ENCODE peak calls at places on chromosomes 5 and 9, in ten cellular contexts. O is CD8-positive, alpha-beta T cell; A is sigmoid colon; B is tibial nerve; I is heart right ventricle; Y is psoas muscle; P is GM23338; J is Karpas-422; H is A549; U is IMR-90. C is an unnamed sample.

GRCh38 chr5:123496892-123497291 is 15.1 kb upstream of the CSNK1G3 start:
- DNase-seq in O (no peak), A (no peak), B (no peak), I (no peak), Y (no peak), P (no peak), J (no peak), H (no peak), U (peak), C (no peak)

GRCh38 chr9:91474656-91475055 is 51.0 kb upstream of the NFIL3 start:
- DNase-seq in O (no peak), A (no peak), B (no peak), I (no peak), Y (no peak), P (no peak), J (no peak), H (no peak), U (peak), C (no peak)

GRCh38 chr5:172065431-172066065 is 59.1 kb upstream of the FBXW11 start:
- DNase-seq in O (no peak), A (no peak), B (no peak), I (no peak), Y (no peak), P (no peak), J (no peak), H (no peak), U (peak), C (no peak)

GRCh38 chr5:167565555-167565954 is 725.9 kb upstream of the WWC1 start:
- DNase-seq in O (no peak), A (no peak), B (no peak), I (no peak), Y (no peak), P (peak), J (peak), H (peak), U (peak), C (no peak)

GRCh38 chr9:98781588-98782383 is 14.6 kb downstream of the ANKS6 start:
- DNase-seq in O (no peak), A (no peak), B (no peak), I (no peak), Y (no peak), P (no peak), J (no peak), H (peak), U (no peak), C (no peak)

GRCh38 chr5:108720416-108720815 is 27.3 kb upstream of the FER start:
- DNase-seq in O (no peak), A (no peak), B (no peak), I (no peak), Y (no peak), P (no peak), J (no peak), H (no peak), U (peak), C (no peak)

GRCh38 chr9:12720551-12720950 is 27.4 kb downstream of the TYRP1 start:
- DNase-seq in O (no peak), A (no peak), B (no peak), I (no peak), Y (no peak), P (no peak), J (no peak), H (no peak), U (no peak), C (no peak)

GRCh38 chr5:159923008-159923407 is 6.7 kb downstream of the ADRA1B start:
- DNase-seq in O (no peak), A (no peak), B (no peak), I (no peak), Y (no peak), P (no peak), J (no peak), H (no peak), U (no peak), C (no peak)

GRCh38 chr5:171635846-171636245 is 149.8 kb upstream of the SMIM23 start:
- DNase-seq in O (no peak), A (no peak), B (no peak), I (no peak), Y (no peak), P (no peak), J (no peak), H (no peak), U (no peak), C (no peak)

GRCh38 chr5:162852145-162852544 is 585.2 kb upstream of the CCNG1 start:
- DNase-seq in O (no peak), A (no peak), B (no peak), I (no peak), Y (no peak), P (peak), J (no peak), H (no peak), U (no peak), C (no peak)

GRCh38 chr9:136864996-136865767 is 926 bp downstream of the EDF1 start:
- DNase-seq in O (no peak), A (no peak), B (no peak), I (no peak), Y (no peak), P (no peak), J (no peak), H (no peak), U (no peak), C (no peak)

GRCh38 chr9:98539954-98540353 is 168.8 kb downstream of the GABBR2 start:
- DNase-seq in O (no peak), A (no peak), B (no peak), I (no peak), Y (no peak), P (no peak), J (no peak), H (no peak), U (peak), C (no peak)

GRCh38 chr9:99023831-99024230 is 80.1 kb downstream of the COL15A1 start:
- DNase-seq in O (no peak), A (no peak), B (peak), I (no peak), Y (peak), P (no peak), J (peak), H (no peak), U (peak), C (no peak)

GRCh38 chr5:8828596-8829321 is 717.1 kb downstream of the SEMA5A start:
- DNase-seq in O (no peak), A (no peak), B (no peak), I (no peak), Y (no peak), P (no peak), J (no peak), H (no peak), U (peak), C (no peak)

GRCh38 chr9:77218612-77219011 is 41.3 kb downstream of the VPS13A start:
- DNase-seq in O (no peak), A (no peak), B (no peak), I (no peak), Y (no peak), P (no peak), J (no peak), H (no peak), U (peak), C (no peak)

GRCh38 chr5:112374356-112374755 is 44.7 kb downstream of the EPB41L4A start:
- DNase-seq in O (no peak), A (no peak), B (no peak), I (no peak), Y (no peak), P (no peak), J (no peak), H (peak), U (no peak), C (no peak)

GRCh38 chr5:175195698-175196656 is 248.0 kb downstream of the DRD1 start:
- DNase-seq in O (no peak), A (no peak), B (no peak), I (no peak), Y (no peak), P (peak), J (no peak), H (peak), U (peak), C (no peak)

GRCh38 chr5:141618030-141618803 is 583 bp downstream of the DIAPH1 start:
- DNase-seq in O (peak), A (no peak), B (no peak), I (peak), Y (peak), P (peak), J (peak), H (peak), U (peak), C (peak)

GRCh38 chr5:141172381-141173204 is at the start of gene PCDHB7:
- DNase-seq in O (no peak), A (no peak), B (no peak), I (peak), Y (no peak), P (peak), J (peak), H (peak), U (peak), C (no peak)

GRCh38 chr9:77149879-77150278 is 27.5 kb upstream of the VPS13A start:
- DNase-seq in O (no peak), A (no peak), B (no peak), I (no peak), Y (no peak), P (peak), J (no peak), H (no peak), U (no peak), C (no peak)

GRCh38 chr5:129096382-129096991 is 1.9 kb downstream of the ISOC1 start:
- DNase-seq in O (no peak), A (no peak), B (no peak), I (no peak), Y (no peak), P (peak), J (no peak), H (peak), U (no peak), C (no peak)

GRCh38 chr9:137095664-137096517 is 9.1 kb downstream of the MAN1B1 start:
- DNase-seq in O (peak), A (no peak), B (no peak), I (no peak), Y (no peak), P (peak), J (peak), H (no peak), U (no peak), C (peak)

GRCh38 chr5:168057905-168058304 is 233.5 kb upstream of the WWC1 start:
- DNase-seq in O (no peak), A (no peak), B (no peak), I (no peak), Y (no peak), P (peak), J (no peak), H (peak), U (no peak), C (no peak)

GRCh38 chr5:1553642-1554409 is 30.1 kb upstream of the LPCAT1 start:
- DNase-seq in O (no peak), A (peak), B (no peak), I (no peak), Y (no peak), P (no peak), J (no peak), H (no peak), U (no peak), C (no peak)

GRCh38 chr9:83034587-83034986 is 28.4 kb downstream of the RASEF start:
- DNase-seq in O (no peak), A (no peak), B (no peak), I (no peak), Y (no peak), P (no peak), J (no peak), H (peak), U (peak), C (no peak)

GRCh38 chr9:130833324-130833990 is 1.6 kb upstream of the ABL1 start:
- DNase-seq in O (no peak), A (no peak), B (no peak), I (no peak), Y (no peak), P (no peak), J (no peak), H (no peak), U (peak), C (no peak)

GRCh38 chr5:145978672-145979071 is 42.3 kb downstream of the SH3RF2 start:
- DNase-seq in O (no peak), A (no peak), B (no peak), I (peak), Y (no peak), P (no peak), J (no peak), H (peak), U (no peak), C (no peak)

GRCh38 chr9:137066096-137066861 is 4.1 kb downstream of the SAPCD2 start:
- DNase-seq in O (no peak), A (no peak), B (no peak), I (no peak), Y (no peak), P (no peak), J (no peak), H (no peak), U (no peak), C (no peak)

GRCh38 chr5:8060235-8061139 is 191.5 kb downstream of the MTRR start:
- DNase-seq in O (no peak), A (no peak), B (no peak), I (no peak), Y (no peak), P (peak), J (no peak), H (no peak), U (no peak), C (no peak)

GRCh38 chr9:21559402-21560280 is 77.5 kb upstream of the IFNE start:
- DNase-seq in O (peak), A (peak), B (no peak), I (no peak), Y (peak), P (peak), J (no peak), H (peak), U (peak), C (peak)

GRCh38 chr9:107539427-107540154 is 50.0 kb upstream of the KLF4 start:
- DNase-seq in O (no peak), A (peak), B (peak), I (no peak), Y (peak), P (peak), J (no peak), H (no peak), U (no peak), C (no peak)

GRCh38 chr5:173721259-173722232 is 105.1 kb upstream of the BOD1 start:
- DNase-seq in O (no peak), A (no peak), B (no peak), I (no peak), Y (no peak), P (no peak), J (no peak), H (no peak), U (no peak), C (no peak)

GRCh38 chr5:1681955-1682354 is 117.7 kb downstream of the MRPL36 start:
- DNase-seq in O (no peak), A (no peak), B (no peak), I (no peak), Y (no peak), P (no peak), J (no peak), H (no peak), U (no peak), C (no peak)

GRCh38 chr9:113887436-113887835 is 11.3 kb downstream of the ZNF618 start:
- DNase-seq in O (no peak), A (no peak), B (no peak), I (no peak), Y (no peak), P (no peak), J (no peak), H (no peak), U (no peak), C (no peak)

GRCh38 chr5:174571662-174572397 is 152.6 kb upstream of the MSX2 start:
- DNase-seq in O (no peak), A (peak), B (peak), I (peak), Y (no peak), P (peak), J (peak), H (peak), U (peak), C (no peak)

GRCh38 chr9:74331607-74332006 is 165.5 kb upstream of the RORB start:
- DNase-seq in O (no peak), A (no peak), B (no peak), I (no peak), Y (no peak), P (no peak), J (no peak), H (no peak), U (no peak), C (no peak)

GRCh38 chr9:74330487-74331214 is 166.5 kb upstream of the RORB start:
- DNase-seq in O (no peak), A (no peak), B (no peak), I (no peak), Y (no peak), P (no peak), J (no peak), H (no peak), U (no peak), C (no peak)

GRCh38 chr9:74336161-74336560 is 161.0 kb upstream of the RORB start:
- DNase-seq in O (no peak), A (no peak), B (no peak), I (no peak), Y (no peak), P (no peak), J (no peak), H (no peak), U (no peak), C (no peak)

GRCh38 chr9:74333633-74334032 is 163.5 kb upstream of the RORB start:
- DNase-seq in O (no peak), A (no peak), B (no peak), I (no peak), Y (no peak), P (no peak), J (no peak), H (no peak), U (no peak), C (no peak)

GRCh38 chr9:74334308-74334707 is 162.8 kb upstream of the RORB start:
- DNase-seq in O (no peak), A (no peak), B (no peak), I (no peak), Y (no peak), P (no peak), J (no peak), H (no peak), U (no peak), C (no peak)
- H3K4me3 ChIP-seq in O (no peak), A (no peak), B (no peak), I (no peak), Y (no peak), P (no peak), J (no peak), H (no peak), U (no peak), C (no peak)

GRCh38 chr9:14311940-14312572 is 1.9 kb downstream of the NFIB start:
- DNase-seq in O (no peak), A (no peak), B (no peak), I (no peak), Y (no peak), P (no peak), J (no peak), H (no peak), U (no peak), C (no peak)
- H3K27ac ChIP-seq in O (no peak), A (peak), B (peak), I (peak), Y (peak), P (no peak), J (no peak), H (peak), U (no peak), C (no peak)

GRCh38 chr9:34458013-34458966 is at the start of the genes DNAI1 and FAM219A:
- DNase-seq in O (peak), A (peak), B (peak), I (peak), Y (peak), P (peak), J (peak), H (peak), U (peak), C (peak)

GRCh38 chr9:34458967-34459355 is 356 bp downstream of the DNAI1 start:
- DNase-seq in O (no peak), A (peak), B (no peak), I (no peak), Y (no peak), P (peak), J (no peak), H (no peak), U (no peak), C (no peak)

GRCh38 chr9:34459941-34460340 is 1.3 kb downstream of the DNAI1 start:
- DNase-seq in O (no peak), A (no peak), B (no peak), I (no peak), Y (no peak), P (no peak), J (no peak), H (no peak), U (peak), C (no peak)

GRCh38 chr9:34457266-34458012 is 931 bp downstream of the FAM219A start:
- DNase-seq in O (peak), A (peak), B (peak), I (peak), Y (peak), P (peak), J (peak), H (peak), U (peak), C (peak)

GRCh38 chr9:34459356-34459755 is 751 bp downstream of the DNAI1 start:
- DNase-seq in O (no peak), A (no peak), B (no peak), I (no peak), Y (no peak), P (no peak), J (no peak), H (no peak), U (no peak), C (no peak)
- H3K4me3 ChIP-seq in O (no peak), A (no peak), B (no peak), I (no peak), Y (no peak), P (peak), J (no peak), H (no peak), U (no peak), C (no peak)

GRCh38 chr9:134473353-134474057 is 147.2 kb downstream of the RXRA start:
- DNase-seq in O (no peak), A (no peak), B (no peak), I (no peak), Y (no peak), P (no peak), J (no peak), H (no peak), U (no peak), C (no peak)

GRCh38 chr9:134474058-134474370 is 147.8 kb downstream of the RXRA start:
- DNase-seq in O (no peak), A (no peak), B (no peak), I (peak), Y (peak), P (no peak), J (no peak), H (no peak), U (peak), C (no peak)

GRCh38 chr9:134476256-134476941 is 150.1 kb downstream of the RXRA start:
- DNase-seq in O (no peak), A (no peak), B (no peak), I (no peak), Y (peak), P (no peak), J (no peak), H (no peak), U (no peak), C (no peak)

GRCh38 chr9:134475051-134475790 is 149.0 kb downstream of the RXRA start:
- DNase-seq in O (peak), A (peak), B (peak), I (peak), Y (peak), P (no peak), J (no peak), H (peak), U (peak), C (no peak)

GRCh38 chr9:134474656-134475050 is 148.4 kb downstream of the RXRA start:
- DNase-seq in O (no peak), A (no peak), B (no peak), I (no peak), Y (peak), P (no peak), J (no peak), H (no peak), U (no peak), C (peak)
- H3K27ac ChIP-seq in O (peak), A (peak), B (no peak), I (peak), Y (peak), P (no peak), J (no peak), H (peak), U (peak), C (no peak)

GRCh38 chr5:116361979-116362577 is 212.5 kb downstream of the SEMA6A start:
- DNase-seq in O (no peak), A (no peak), B (no peak), I (no peak), Y (no peak), P (no peak), J (no peak), H (no peak), U (no peak), C (no peak)
- H3K4me3 ChIP-seq in O (no peak), A (peak), B (peak), I (peak), Y (peak), P (peak), J (no peak), H (no peak), U (no peak), C (no peak)

DNA sequence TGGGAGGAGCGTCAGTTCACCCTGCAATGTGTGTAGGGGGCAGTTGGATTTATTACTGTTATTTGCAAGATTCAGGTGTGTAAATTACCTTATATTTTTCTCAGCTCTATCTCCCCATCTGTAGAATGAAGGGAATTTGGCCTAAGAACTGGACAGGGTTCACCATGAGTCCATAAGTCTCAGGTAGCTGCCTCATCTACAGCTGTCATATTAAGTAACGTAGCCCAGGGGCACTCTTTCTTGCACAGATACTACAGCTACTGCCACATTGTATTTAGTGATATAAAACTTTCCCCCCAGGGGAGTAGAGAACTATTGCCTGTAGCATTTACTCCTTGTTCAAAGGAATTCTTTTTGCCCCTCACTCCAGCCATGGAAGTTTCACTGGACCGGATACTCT is 301.4 kb upstream of the ZNF608 start:
- DNase-seq in O (no peak), A (no peak), B (no peak), I (no peak), Y (no peak), P (no peak), J (no peak), H (no peak), U (no peak), C (no peak)
- H3K27ac ChIP-seq in O (no peak), A (no peak), B (no peak), I (no peak), Y (no peak), P (no peak), J (no peak), H (no peak), U (no peak), C (no peak)

DNA sequence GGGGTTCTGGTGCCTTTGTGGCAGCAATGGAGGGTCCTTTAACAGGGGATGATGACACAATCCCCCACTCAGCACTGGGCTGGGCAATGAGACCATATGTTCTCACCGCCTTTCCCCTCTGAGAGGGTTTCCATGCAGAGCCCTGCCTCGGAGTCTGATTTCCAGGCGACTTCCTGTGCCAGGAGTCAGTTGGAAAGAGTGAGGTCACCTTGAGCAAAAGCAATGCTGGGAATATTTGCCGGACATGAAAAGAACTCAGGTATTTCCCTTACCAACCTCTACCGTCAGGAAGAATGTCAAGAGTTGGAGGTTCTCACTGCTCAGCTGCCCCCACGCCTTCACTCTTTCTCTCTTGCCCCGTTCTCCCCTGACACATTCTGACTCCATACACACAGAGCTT is 284.2 kb upstream of the IRX1 start:
- DNase-seq in O (no peak), A (no peak), B (no peak), I (no peak), Y (no peak), P (no peak), J (no peak), H (no peak), U (no peak), C (no peak)
- H3K4me3 ChIP-seq in O (no peak), A (no peak), B (no peak), I (no peak), Y (no peak), P (no peak), J (no peak), H (no peak), U (no peak), C (no peak)

GRCh38 chr5:78486223-78486622 is 125.8 kb downstream of the SCAMP1 start:
- DNase-seq in O (no peak), A (no peak), B (no peak), I (no peak), Y (no peak), P (no peak), J (no peak), H (no peak), U (no peak), C (no peak)
- H3K27ac ChIP-seq in O (no peak), A (no peak), B (peak), I (no peak), Y (no peak), P (no peak), J (no peak), H (no peak), U (no peak), C (no peak)